ENCODE peak calls at places on chromosomes 7 and 10, in nine cellular contexts. S, G, P, L, U, N, C, V and M are unnamed samples.

GRCh38 chr7:47232751-47233412 is 349.0 kb downstream of the TNS3 start:
- DNase-seq in U (no peak), L (no peak), V (no peak), P (no peak), S (no peak), C (peak; percentile 21), G (no peak), N (no peak), M (no peak)

GRCh38 chr7:25897261-25897782 is 254.7 kb upstream of the NFE2L3 start:
- DNase-seq in N (no peak), C (peak; percentile 29), P (no peak), V (no peak), L (no peak), G (peak; percentile 37), U (no peak), S (no peak), M (no peak)

GRCh38 chr7:106138776-106139175 is 26.7 kb upstream of the SYPL1 start:
- DNase-seq in C (no peak), U (no peak), P (no peak), S (no peak), N (no peak), V (no peak), G (no peak), L (no peak), M (no peak)

GRCh38 chr7:458511-459245 is 61.0 kb downstream of the PDGFA start:
- DNase-seq in C (no peak), V (no peak), L (no peak), P (no peak), G (no peak), U (no peak), N (no peak), S (no peak), M (peak; percentile 13)

GRCh38 chr10:32256613-32257437 is 90.1 kb downstream of the EPC1 start:
- DNase-seq in G (peak; percentile 72), U (peak; percentile 33), S (peak; percentile 40), N (peak; percentile 63), L (peak; percentile 64), V (peak; percentile 51), P (peak; percentile 47), C (peak; percentile 57), M (peak; percentile 75)

GRCh38 chr7:95686109-95686508 is 86.2 kb upstream of the DYNC1I1 start:
- DNase-seq in C (peak; percentile 82), L (peak; percentile 19), V (peak; percentile 32), S (peak; percentile 40), N (peak; percentile 14), G (peak; percentile 56), P (peak; percentile 81), U (peak; percentile 67), M (peak; percentile 57)

GRCh38 chr10:77157248-77158019 is 480.2 kb downstream of the KCNMA1 start:
- DNase-seq in V (no peak), C (peak; percentile 83), S (no peak), U (no peak), L (no peak), P (peak; percentile 18), N (no peak), G (no peak), M (no peak)

GRCh38 chr7:147196476-147196875 is 1079.9 kb downstream of the CNTNAP2 start:
- DNase-seq in S (no peak), L (no peak), U (no peak), C (no peak), P (no peak), V (no peak), G (no peak), N (no peak), M (no peak)

GRCh38 chr10:32153931-32154330 is 97.7 kb upstream of the KIF5B start:
- DNase-seq in V (no peak), U (no peak), C (peak; percentile 60), G (no peak), P (no peak), S (no peak), N (no peak), L (no peak), M (no peak)

GRCh38 chr7:70636169-70636568 is 495.8 kb upstream of the GALNT17 start:
- DNase-seq in G (no peak), N (no peak), S (no peak), P (no peak), C (no peak), V (no peak), U (no peak), L (no peak), M (no peak)

GRCh38 chr10:69087600-69088470 is at the start of gene SRGN:
- DNase-seq in G (peak; percentile 20), N (no peak), C (peak; percentile 98), P (peak; percentile 68), V (peak; percentile 71), U (peak; percentile 65), L (peak; percentile 51), S (no peak), M (peak; percentile 89)

GRCh38 chr10:69089638-69090599 is 2.0 kb downstream of the SRGN start:
- DNase-seq in G (no peak), P (no peak), S (no peak), C (peak; percentile 77), V (peak; percentile 20), L (no peak), U (peak; percentile 18), N (no peak), M (no peak)

GRCh38 chr10:69090687-69091450 is 3.0 kb downstream of the SRGN start:
- DNase-seq in L (no peak), C (no peak), G (no peak), V (no peak), P (no peak), S (no peak), N (no peak), U (no peak), M (no peak)

GRCh38 chr10:69088471-69088769 is 517 bp downstream of the SRGN start:
- DNase-seq in V (no peak), L (no peak), S (no peak), N (no peak), P (no peak), U (no peak), C (peak; percentile 44), G (no peak), M (no peak)

DNA sequence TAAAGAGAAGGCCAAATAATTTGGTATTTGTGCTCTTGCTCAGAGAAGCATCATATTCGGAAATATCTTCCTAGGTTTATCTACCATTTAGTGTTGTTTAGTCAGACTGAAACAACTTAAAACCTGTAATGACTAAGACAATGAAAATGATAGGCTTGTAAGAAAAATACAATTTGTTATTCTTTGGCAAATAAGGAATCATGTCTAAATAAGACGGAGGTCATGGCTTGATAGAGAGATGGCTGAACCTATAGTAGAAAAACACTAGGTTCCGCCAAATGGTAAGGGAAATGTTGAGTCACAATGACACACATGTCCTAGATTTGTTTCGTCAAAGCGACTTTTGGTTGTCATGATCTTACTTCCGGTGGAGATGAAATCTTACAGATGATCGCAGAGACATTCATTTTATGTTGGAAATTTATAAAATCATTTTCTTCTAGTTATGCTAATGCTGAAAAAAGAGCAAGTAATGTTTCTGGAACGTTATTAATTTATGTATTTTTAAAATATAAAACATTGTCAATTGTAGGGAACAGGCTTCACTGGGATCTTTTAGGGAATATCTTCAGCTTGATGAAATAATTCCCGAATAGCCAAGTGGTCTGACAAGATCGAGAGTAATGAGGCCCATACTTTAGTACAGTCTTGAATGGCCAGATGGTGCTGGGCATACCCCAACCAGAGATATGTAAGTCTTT is 1.0 kb downstream of the SRGN start:
- DNase-seq in U (no peak), N (no peak), L (no peak), C (peak; percentile 80), V (no peak), S (no peak), G (no peak), P (peak; percentile 80), M (no peak)
- H3K27ac ChIP-seq in U (peak overlapping the region; percentile 83), N (peak overlapping the region; percentile 57), L (peak overlapping the region; percentile 90), C (no peak overlapping the region), V (peak overlapping the region; percentile 49), S (no peak overlapping the region), G (no peak overlapping the region), P (peak overlapping the region; percentile 79), M (peak overlapping the region; percentile 92)

GRCh38 chr7:82450759-82451158 is 7.2 kb upstream of the CACNA2D1 start:
- DNase-seq in L (no peak), V (no peak), N (no peak), U (no peak), C (no peak), P (no peak), G (no peak), S (no peak), M (no peak)
- H3K4me1 ChIP-seq in L (no peaks in the 10 kb centered on the region), V (no peaks in the 10 kb centered on the region), N (no peaks in the 10 kb centered on the region), U (peaks cover 14% of the 10 kb centered on the region), C (no peaks in the 10 kb centered on the region), P (peaks cover 3% of the 10 kb centered on the region), G (no peaks in the 10 kb centered on the region), S (no peaks in the 10 kb centered on the region), M (no peaks in the 10 kb centered on the region)

DNA sequence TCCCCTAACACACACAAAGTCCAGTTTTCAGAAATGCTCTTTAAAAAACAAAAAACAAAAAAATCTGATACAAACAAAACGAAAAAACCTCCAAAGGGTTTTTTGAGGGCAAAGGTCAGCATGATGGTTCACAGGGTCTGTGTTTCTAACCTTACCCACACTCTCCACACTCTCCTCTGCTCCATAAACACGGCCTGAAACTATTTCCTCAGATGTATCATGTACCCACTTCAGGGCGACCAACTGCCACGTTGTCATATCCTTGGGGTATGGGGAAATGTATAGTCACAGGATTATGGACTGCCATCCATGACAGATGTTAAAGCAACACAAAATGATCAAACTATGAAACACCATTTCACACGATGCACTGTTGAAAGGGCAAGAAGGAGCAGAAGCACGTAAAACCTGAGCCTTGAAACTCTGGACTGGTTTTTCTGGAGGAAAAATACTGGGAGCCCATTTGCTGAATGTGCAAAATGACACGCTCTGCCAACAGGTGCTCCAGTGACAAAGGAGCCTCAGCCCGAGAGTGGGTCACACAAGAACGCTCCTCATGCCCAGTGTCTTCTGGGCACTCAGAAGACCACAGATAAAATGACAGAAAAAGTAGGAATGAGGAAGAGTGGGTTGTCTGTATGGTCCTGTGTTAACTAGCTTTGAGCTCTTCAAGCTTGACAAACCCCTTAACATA is 15.8 kb downstream of the NAPEPLD start:
- DNase-seq in G (no peak), U (no peak), V (no peak), L (no peak), N (no peak), S (no peak), P (no peak), C (no peak), M (no peak)
- H3K27ac ChIP-seq in G (no peak overlapping the region), U (no peak overlapping the region), V (no peak overlapping the region), L (no peak overlapping the region), N (no peak overlapping the region), S (peak overlapping the region; percentile 47), P (no peak overlapping the region), C (no peak overlapping the region), M (no peak overlapping the region)

GRCh38 chr10:50601974-50602373 is 21.8 kb downstream of the SGMS1 start:
- DNase-seq in P (no peak), U (no peak), L (no peak), V (no peak), N (no peak), G (no peak), S (no peak), C (no peak), M (no peak)
- H3K4me1 ChIP-seq in P (peaks cover 74% of the 10 kb centered on the region), U (peaks cover 25% of the 10 kb centered on the region), L (peaks cover 99% of the 10 kb centered on the region), V (no peaks in the 10 kb centered on the region), N (peaks cover 83% of the 10 kb centered on the region), G (peaks cover 21% of the 10 kb centered on the region), S (peaks cover 58% of the 10 kb centered on the region), C (peaks cover 52% of the 10 kb centered on the region), M (peaks cover 66% of the 10 kb centered on the region)

GRCh38 chr10:124040454-124040853 is 52.9 kb downstream of the CHST15 start:
- DNase-seq in S (no peak), C (peak; percentile 25), V (no peak), P (no peak), G (no peak), L (no peak), U (no peak), N (no peak), M (no peak)
- H3K27ac ChIP-seq in S (no peak overlapping the region), C (no peak overlapping the region), V (no peak overlapping the region), P (no peak overlapping the region), G (no peak overlapping the region), L (no peak overlapping the region), U (no peak overlapping the region), N (no peak overlapping the region), M (peak overlapping the region; percentile 77)